ENCODE peak calls at places on chromosomes 4 and X, in nine cellular contexts. E is fibroblast of lung, I is GM23248, Q is ovary, G is vagina, F is thoracic aorta, T is aorta, L is IMR-90, R is heart left ventricle. Y is an unnamed sample.

GRCh38 chr4:147360301-147360700 is 120.6 kb upstream of the EDNRA start:
- DNase-seq in E (peak), I (peak), Q (no peak), G (no peak), F (no peak), T (no peak), L (peak), R (no peak), Y (no peak)

GRCh38 chr4:62709618-62710252 is 1509.6 kb downstream of the ADGRL3 start:
- DNase-seq in E (peak), I (peak), Q (no peak), G (no peak), F (no peak), T (no peak), L (peak), R (no peak), Y (no peak)

GRCh38 chr4:120753854-120754253 is 168.7 kb downstream of the PRDM5 start:
- DNase-seq in E (no peak), I (no peak), Q (no peak), G (no peak), F (no peak), T (no peak), L (no peak), R (no peak), Y (no peak)

GRCh38 chr4:20493761-20494353 is 206.4 kb upstream of the PACRGL start:
- DNase-seq in E (peak), I (peak), Q (no peak), G (no peak), F (no peak), T (no peak), L (peak), R (no peak), Y (no peak)

GRCh38 chr4:71167083-71167482 is 171.7 kb upstream of the SLC4A4 start:
- DNase-seq in E (no peak), I (no peak), Q (no peak), G (no peak), F (no peak), T (no peak), L (no peak), R (no peak), Y (no peak)

GRCh38 chrX:2901367-2902036 is 27.6 kb downstream of the ARSD start:
- DNase-seq in E (peak), I (no peak), Q (no peak), G (no peak), F (no peak), T (no peak), L (peak), R (no peak), Y (no peak)

GRCh38 chrX:71998836-71999509 is 88.3 kb downstream of the NHSL2 start:
- DNase-seq in E (peak), I (peak), Q (no peak), G (peak), F (no peak), T (no peak), L (no peak), R (peak), Y (no peak)

GRCh38 chr4:98556451-98556850 is 102.0 kb downstream of the TSPAN5 start:
- DNase-seq in E (no peak), I (peak), Q (no peak), G (no peak), F (no peak), T (no peak), L (no peak), R (no peak), Y (no peak)

GRCh38 chr4:138616775-138617174 is 374.6 kb upstream of the SLC7A11 start:
- DNase-seq in E (peak), I (peak), Q (no peak), G (no peak), F (no peak), T (no peak), L (peak), R (no peak), Y (no peak)

GRCh38 chr4:26780524-26780923 is 80.1 kb upstream of the STIM2 start:
- DNase-seq in E (peak), I (peak), Q (no peak), G (no peak), F (no peak), T (no peak), L (peak), R (no peak), Y (no peak)

GRCh38 chr4:123481034-123481433 is 84.4 kb downstream of the SPRY1 start:
- DNase-seq in E (peak), I (peak), Q (no peak), G (no peak), F (no peak), T (no peak), L (peak), R (no peak), Y (no peak)

GRCh38 chrX:107324493-107325310 is 118.3 kb downstream of the DNAAF6 start:
- DNase-seq in E (peak), I (peak), Q (peak), G (no peak), F (no peak), T (peak), L (peak), R (peak), Y (peak)

GRCh38 chrX:131513159-131513914 is 30.5 kb upstream of the OR13H1 start:
- DNase-seq in E (no peak), I (no peak), Q (no peak), G (no peak), F (no peak), T (no peak), L (no peak), R (no peak), Y (no peak)

GRCh38 chrX:2608638-2609430 is 82.3 kb upstream of the CD99 start:
- DNase-seq in E (peak), I (peak), Q (peak), G (no peak), F (peak), T (peak), L (peak), R (peak), Y (peak)

GRCh38 chr4:153248641-153249198 is 44.5 kb downstream of the TRIM2 start:
- DNase-seq in E (no peak), I (no peak), Q (no peak), G (no peak), F (no peak), T (no peak), L (no peak), R (peak), Y (no peak)

GRCh38 chr4:99027304-99027703 is 31.8 kb downstream of the METAP1 start:
- DNase-seq in E (no peak), I (no peak), Q (no peak), G (no peak), F (no peak), T (no peak), L (no peak), R (no peak), Y (no peak)

GRCh38 chr4:100149190-100149589 is 41.1 kb downstream of the DDIT4L start:
- DNase-seq in E (no peak), I (no peak), Q (no peak), G (no peak), F (no peak), T (no peak), L (no peak), R (no peak), Y (no peak)

GRCh38 chrX:65034292-65034640 is 58.0 kb upstream of the ZC4H2 start:
- DNase-seq in E (no peak), I (peak), Q (no peak), G (no peak), F (no peak), T (no peak), L (no peak), R (no peak), Y (no peak)

GRCh38 chr4:181911420-181911819 is 331.8 kb upstream of the TENM3 start:
- DNase-seq in E (peak), I (peak), Q (no peak), G (no peak), F (no peak), T (no peak), L (peak), R (no peak), Y (no peak)

GRCh38 chr4:122759639-122760310 is 27.3 kb downstream of the BBS12 start:
- DNase-seq in E (peak), I (peak), Q (no peak), G (no peak), F (no peak), T (no peak), L (peak), R (no peak), Y (no peak)

GRCh38 chr4:154132406-154132805 is 343.5 kb upstream of the SFRP2 start:
- DNase-seq in E (no peak), I (no peak), Q (no peak), G (no peak), F (no peak), T (no peak), L (peak), R (no peak), Y (no peak)

GRCh38 chr4:8307714-8308113 is 38.2 kb downstream of the HTRA3 start:
- DNase-seq in E (no peak), I (no peak), Q (peak), G (no peak), F (no peak), T (peak), L (no peak), R (peak), Y (no peak)

GRCh38 chrX:15451913-15452312 is 41.2 kb downstream of the PIR start:
- DNase-seq in E (peak), I (no peak), Q (peak), G (no peak), F (no peak), T (no peak), L (peak), R (peak), Y (no peak)

GRCh38 chr4:25174674-25175073 is 14.4 kb upstream of the SEPSECS start:
- DNase-seq in E (no peak), I (peak), Q (no peak), G (no peak), F (no peak), T (no peak), L (peak), R (no peak), Y (no peak)

GRCh38 chr4:6221851-6222760 is 21.8 kb upstream of the JAKMIP1 start:
- DNase-seq in E (no peak), I (peak), Q (peak), G (no peak), F (no peak), T (no peak), L (no peak), R (no peak), Y (no peak)

DNA sequence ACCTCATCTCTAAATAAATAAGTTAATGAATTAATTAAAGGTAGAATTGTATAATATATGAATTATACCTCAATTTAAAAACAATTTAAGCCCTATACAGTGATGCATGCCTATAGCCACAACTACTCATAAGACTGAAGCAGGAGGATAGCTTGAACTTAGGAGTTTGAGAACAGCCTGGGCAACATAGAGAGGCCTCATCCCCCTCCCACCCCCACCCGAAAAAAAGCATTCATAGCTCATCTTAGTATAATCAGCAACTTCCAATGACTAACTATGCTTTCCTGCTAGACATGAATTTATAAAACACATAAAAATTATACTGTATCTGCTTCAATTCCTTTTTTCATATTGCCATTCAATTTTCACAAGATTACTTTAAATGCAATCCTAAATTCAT is 1.6 kb downstream of the LRBA start:
- DNase-seq in E (no peak), I (peak), Q (no peak), G (no peak), F (no peak), T (no peak), L (no peak), R (no peak), Y (no peak)
- H3K4me3 ChIP-seq in E (peak), I (peak), Q (peak), G (peak), F (peak), T (no peak), L (no peak), R (peak), Y (peak)

GRCh38 chrX:56233682-56234081 is 1.5 kb downstream of the KLF8 start:
- DNase-seq in E (peak), I (peak), Q (peak), G (no peak), F (peak), T (peak), L (no peak), R (peak), Y (no peak)
- H3K4me3 ChIP-seq in E (peak), I (peak), Q (peak), G (peak), F (peak), T (peak), L (no peak), R (peak), Y (peak)

GRCh38 chr4:170497105-170497504 is 407.3 kb upstream of the AADAT start:
- DNase-seq in E (no peak), I (peak), Q (no peak), G (no peak), F (no peak), T (no peak), L (no peak), R (no peak), Y (no peak)

GRCh38 chr4:170491981-170492380 is 402.2 kb upstream of the AADAT start:
- DNase-seq in E (no peak), I (no peak), Q (no peak), G (no peak), F (no peak), T (no peak), L (no peak), R (no peak), Y (no peak)

GRCh38 chr4:170497729-170498128 is 408.0 kb upstream of the AADAT start:
- DNase-seq in E (no peak), I (no peak), Q (no peak), G (no peak), F (no peak), T (no peak), L (no peak), R (no peak), Y (no peak)
- H3K4me3 ChIP-seq in E (no peak), I (peak), Q (no peak), G (peak), F (peak), T (peak), L (no peak), R (no peak), Y (no peak)

GRCh38 chr4:133152330-133152791 is 3.3 kb downstream of the PCDH10 start:
- DNase-seq in E (peak), I (peak), Q (no peak), G (no peak), F (no peak), T (peak), L (no peak), R (no peak), Y (no peak)

GRCh38 chr4:133151301-133151680 is 2.2 kb downstream of the PCDH10 start:
- DNase-seq in E (peak), I (peak), Q (no peak), G (no peak), F (no peak), T (no peak), L (no peak), R (no peak), Y (no peak)

GRCh38 chr4:133151681-133152329 is 2.7 kb downstream of the PCDH10 start:
- DNase-seq in E (peak), I (no peak), Q (no peak), G (no peak), F (no peak), T (peak), L (no peak), R (no peak), Y (no peak)

GRCh38 chr4:133154725-133155124 is 5.6 kb downstream of the PCDH10 start:
- DNase-seq in E (peak), I (peak), Q (no peak), G (no peak), F (no peak), T (no peak), L (peak), R (no peak), Y (no peak)

GRCh38 chr4:133152801-133153526 is 3.9 kb downstream of the PCDH10 start:
- DNase-seq in E (peak), I (peak), Q (no peak), G (no peak), F (no peak), T (no peak), L (no peak), R (no peak), Y (no peak)
- H3K4me3 ChIP-seq in E (peak), I (no peak), Q (peak), G (peak), F (peak), T (peak), L (no peak), R (no peak), Y (peak)

DNA sequence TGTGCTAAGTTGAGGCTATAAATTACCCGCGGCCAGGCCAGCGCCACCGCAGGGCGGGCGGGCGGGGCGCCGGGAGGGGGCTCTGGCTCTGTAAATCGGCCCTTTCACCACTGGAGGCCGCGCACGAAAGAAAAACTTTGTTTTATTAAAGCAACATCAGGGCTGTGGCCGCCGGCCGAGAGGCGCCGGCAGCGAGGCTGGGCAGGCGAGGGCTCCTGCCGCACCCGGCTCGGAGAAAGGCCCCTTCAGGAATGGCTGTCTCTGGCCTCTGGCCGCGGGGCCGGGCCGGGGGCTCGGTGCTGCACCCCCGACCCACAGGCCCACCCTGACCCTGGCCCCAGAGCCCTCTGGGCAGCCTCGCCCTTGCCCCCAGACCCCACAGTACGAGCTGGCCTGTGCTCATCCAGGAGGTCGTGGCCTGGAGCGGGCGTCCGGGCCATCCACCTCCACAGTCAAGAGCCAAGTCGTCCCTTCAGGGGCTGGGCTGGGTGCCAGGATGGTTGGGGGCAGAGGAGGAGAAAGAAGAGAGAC is 29.5 kb upstream of the FGFR3 start:
- DNase-seq in E (peak), I (peak), Q (peak), G (no peak), F (no peak), T (no peak), L (peak), R (no peak), Y (no peak)
- H3K4me3 ChIP-seq in E (peak), I (peak), Q (no peak), G (peak), F (peak), T (no peak), L (no peak), R (peak), Y (no peak)

GRCh38 chr4:104491826-104492771 is 2.6 kb downstream of the CXXC4 start:
- DNase-seq in E (peak), I (peak), Q (no peak), G (no peak), F (no peak), T (no peak), L (no peak), R (no peak), Y (no peak)

GRCh38 chr4:104493071-104493831 is 1.4 kb downstream of the CXXC4 start:
- DNase-seq in E (no peak), I (no peak), Q (no peak), G (no peak), F (no peak), T (no peak), L (no peak), R (no peak), Y (no peak)

GRCh38 chr4:104494822-104495559 is at the start of gene CXXC4:
- DNase-seq in E (peak), I (peak), Q (peak), G (no peak), F (no peak), T (peak), L (peak), R (peak), Y (no peak)

GRCh38 chr4:104491396-104491821 is 3.3 kb downstream of the CXXC4 start:
- DNase-seq in E (peak), I (peak), Q (peak), G (no peak), F (no peak), T (peak), L (no peak), R (no peak), Y (no peak)

GRCh38 chr4:104494161-104494560 is 533 bp downstream of the CXXC4 start:
- DNase-seq in E (no peak), I (peak), Q (no peak), G (no peak), F (no peak), T (no peak), L (no peak), R (no peak), Y (no peak)
- H3K4me3 ChIP-seq in E (peak), I (peak), Q (peak), G (peak), F (peak), T (peak), L (no peak), R (peak), Y (peak)

GRCh38 chr4:108622022-108622421 is 1.6 kb downstream of the RPL34 start:
- DNase-seq in E (no peak), I (no peak), Q (no peak), G (no peak), F (no peak), T (no peak), L (no peak), R (no peak), Y (no peak)
- H3K4me3 ChIP-seq in E (peak), I (peak), Q (no peak), G (no peak), F (no peak), T (no peak), L (no peak), R (no peak), Y (no peak)

GRCh38 chr4:15832523-15833451 is 54.7 kb downstream of the CD38 start:
- DNase-seq in E (no peak), I (no peak), Q (no peak), G (no peak), F (no peak), T (no peak), L (no peak), R (no peak), Y (no peak)
- H3K4me3 ChIP-seq in E (no peak), I (no peak), Q (no peak), G (no peak), F (no peak), T (no peak), L (no peak), R (no peak), Y (no peak)

Y was measured in iPS DF 6.9.